ENCODE peak calls at places on chromosomes 1 and 21, in six cellular contexts. Z is OCI-LY7, G is hepatocyte, A is neural progenitor cell, Y is PC-3, B is SK-N-SH. T is an unnamed sample.
A peak's percentile ranks its signal among the peaks of the same experiment; 100 is the strongest.

GRCh38 chr1:59063501-59063900 is 233.4 kb upstream of the FGGY start:
- DNase-seq in B (no peak), Y (no peak), Z (no peak), A (peak; percentile 62), G (no peak), T (peak; percentile 56)

GRCh38 chr1:64440423-64440822 is 29.5 kb upstream of the CACHD1 start:
- DNase-seq in B (no peak), G (no peak), Z (no peak), Y (no peak), A (no peak), T (no peak)

GRCh38 chr1:15426492-15427279 is 11.6 kb upstream of the CTRC start:
- DNase-seq in A (no peak), Y (peak; percentile 51), G (peak; percentile 52), B (no peak), Z (no peak), T (no peak)

GRCh38 chr1:38589036-38589435 is 270.5 kb downstream of the RRAGC start:
- DNase-seq in Y (no peak), Z (no peak), A (no peak), G (no peak), B (no peak), T (no peak)

GRCh38 chr21:36385909-36386642 is 884 bp downstream of the CHAF1B start:
- DNase-seq in G (no peak), B (peak; percentile 28), Z (no peak), Y (peak; percentile 23), A (peak; percentile 11), T (peak; percentile 7)

GRCh38 chr21:20647603-20648002 is 350.6 kb upstream of the NCAM2 start:
- DNase-seq in Y (peak; percentile 73), G (no peak), A (no peak), B (no peak), Z (no peak), T (no peak)

GRCh38 chr1:28950449-28950848 is 36.1 kb downstream of the EPB41 start:
- DNase-seq in Z (no peak), G (no peak), A (no peak), Y (no peak), B (peak; percentile 25), T (no peak)

GRCh38 chr1:181714428-181714827 is 231.1 kb downstream of the CACNA1E start:
- DNase-seq in Z (no peak), Y (no peak), G (no peak), A (no peak), B (no peak), T (peak; percentile 27)

GRCh38 chr1:221532071-221532755 is 209.7 kb downstream of the DUSP10 start:
- DNase-seq in Y (no peak), A (no peak), G (no peak), B (no peak), Z (no peak), T (no peak)

GRCh38 chr1:2475571-2475970 is 518 bp upstream of the PLCH2 start:
- DNase-seq in B (no peak), A (no peak), Y (no peak), G (no peak), Z (no peak), T (no peak)

GRCh38 chr1:197774691-197775281 is 494 bp downstream of the DENND1B start:
- DNase-seq in Z (peak; percentile 71), B (peak; percentile 75), A (peak; percentile 77), Y (peak; percentile 30), G (peak; percentile 69), T (peak; percentile 60)

GRCh38 chr21:17444828-17445227 is 68.0 kb upstream of the CXADR start:
- DNase-seq in B (no peak), Z (no peak), Y (no peak), A (no peak), G (no peak), T (no peak)

GRCh38 chr21:16534408-16535099 is 804.8 kb downstream of the USP25 start:
- DNase-seq in Y (no peak), B (peak; percentile 51), Z (no peak), G (peak; percentile 14), A (no peak), T (no peak)

GRCh38 chr1:110035236-110035752 is 870 bp downstream of the STRIP1 start:
- DNase-seq in B (no peak), A (no peak), G (peak; percentile 32), Y (peak; percentile 25), Z (no peak), T (peak; percentile 72)

GRCh38 chr1:36323636-36324321 is at the start of gene EVA1B:
- DNase-seq in A (peak; percentile 75), Y (peak; percentile 54), G (peak; percentile 90), B (peak; percentile 90), Z (peak; percentile 29), T (peak; percentile 76)

GRCh38 chr1:163069142-163069541 is at the start of gene RGS4:
- DNase-seq in A (peak; percentile 93), B (peak; percentile 73), Y (peak; percentile 88), G (peak; percentile 83), Z (no peak), T (peak; percentile 95)

GRCh38 chr1:163072658-163073057 is 3.5 kb downstream of the RGS4 start:
- DNase-seq in Z (no peak), A (no peak), B (no peak), Y (peak; percentile 77), G (no peak), T (no peak)

GRCh38 chr1:163074004-163074403 is 4.8 kb downstream of the RGS4 start:
- DNase-seq in Z (no peak), A (no peak), B (no peak), Y (no peak), G (no peak), T (no peak)

GRCh38 chr1:163069655-163070277 is 605 bp downstream of the RGS4 start:
- DNase-seq in Z (no peak), Y (no peak), B (no peak), A (no peak), G (no peak), T (no peak)

DNA sequence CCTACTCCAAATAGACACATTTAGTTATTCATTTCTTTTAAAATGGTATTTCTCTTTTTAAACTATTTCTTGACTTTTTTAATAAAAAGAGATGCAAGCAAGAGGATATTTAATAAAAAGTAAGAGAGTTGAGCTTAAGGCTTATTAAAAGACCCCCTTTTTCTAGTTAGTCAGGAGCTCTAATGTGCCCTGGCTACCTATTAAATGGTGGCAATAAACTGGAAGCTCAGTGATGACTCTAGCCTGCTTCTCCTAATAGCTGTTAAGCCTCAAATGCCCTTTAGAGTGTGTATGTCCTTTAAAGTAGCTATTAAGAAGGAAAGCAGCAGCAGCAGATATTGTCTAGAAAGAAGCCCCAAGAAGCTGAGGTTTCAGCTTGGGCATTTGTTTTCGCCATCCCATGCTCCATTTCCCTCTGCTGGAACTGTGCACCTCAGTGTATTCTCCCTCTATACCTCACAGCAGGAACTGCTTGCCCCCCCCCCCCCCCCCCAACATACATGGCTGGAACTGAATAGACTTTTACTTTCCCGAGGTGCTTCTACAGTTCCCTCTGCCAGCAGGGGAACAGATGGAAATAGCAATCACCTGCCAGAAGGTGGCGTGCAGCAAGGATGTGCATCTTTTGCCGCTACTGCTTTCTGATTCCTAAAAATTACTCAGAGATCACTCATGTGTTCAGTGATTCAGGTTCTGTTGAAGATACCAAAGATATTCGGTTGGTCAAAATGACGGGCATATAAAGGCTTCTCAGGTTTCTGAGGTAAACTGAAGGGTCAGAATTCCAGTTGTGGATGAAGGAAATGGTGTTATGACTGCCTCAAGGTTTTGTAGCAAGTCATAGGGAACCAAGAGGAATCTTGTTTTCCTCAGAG is 2.5 kb downstream of the RGS4 start:
- DNase-seq in Y (peak; percentile 97), G (peak; percentile 77), B (peak; percentile 44), A (peak; percentile 80), Z (peak; percentile 43), T (peak; percentile 82)
- TF ChIP-seq EZH2phosphoT487 in Y (no peak), G (no peak), B (no peak), A (no peak), Z (no peak), T (no peak)

GRCh38 chr1:25711555-25712298 is 88.3 kb upstream of the SELENON start:
- DNase-seq in Y (peak; percentile 74), B (no peak), A (no peak), G (no peak), Z (peak; percentile 48), T (no peak)
- TF ChIP-seq EZH2phosphoT487 in Y (no peak), B (no peak), A (no peak), G (no peak), Z (no peak), T (no peak)

GRCh38 chr1:12343823-12344487 is 114.1 kb downstream of the VPS13D start:
- DNase-seq in Z (no peak), Y (no peak), A (no peak), B (no peak), G (no peak), T (no peak)

GRCh38 chr1:12348113-12348512 is 118.3 kb downstream of the VPS13D start:
- DNase-seq in Y (no peak), G (no peak), Z (no peak), A (no peak), B (no peak), T (no peak)

GRCh38 chr1:12346483-12347155 is 116.8 kb downstream of the VPS13D start:
- DNase-seq in B (no peak), G (peak; percentile 29), A (no peak), Y (no peak), Z (no peak), T (no peak)

GRCh38 chr1:12344611-12345299 is 114.9 kb downstream of the VPS13D start:
- DNase-seq in Y (no peak), Z (peak; percentile 41), A (no peak), G (no peak), B (peak; percentile 14), T (no peak)

GRCh38 chr1:12345350-12346217 is 115.8 kb downstream of the VPS13D start:
- DNase-seq in Z (peak; percentile 63), A (no peak), B (no peak), G (no peak), Y (no peak), T (no peak)
- TF ChIP-seq EZH2phosphoT487 in Z (no peak), A (no peak), B (no peak), G (no peak), Y (no peak), T (no peak)

DNA sequence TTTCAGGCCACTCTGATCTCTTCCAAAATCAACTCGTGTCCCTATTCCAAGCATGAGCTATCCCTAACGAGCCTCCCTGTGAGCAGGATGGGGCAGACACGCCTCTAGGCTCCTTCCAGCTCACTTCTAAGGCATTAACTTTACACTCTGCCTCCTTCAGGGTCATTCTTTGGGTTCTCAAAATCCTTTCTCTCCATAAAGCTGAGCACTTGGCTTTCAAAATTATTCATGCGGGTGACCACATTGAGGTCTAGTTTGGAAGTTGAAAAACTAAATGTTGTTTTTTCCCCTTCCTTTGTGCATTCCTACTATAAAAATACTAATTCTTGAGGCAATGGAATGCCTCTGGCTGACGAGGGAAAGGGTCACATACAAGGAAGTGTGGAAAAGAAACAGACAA is 33.5 kb upstream of the BMP8B start:
- DNase-seq in A (no peak), Y (no peak), Z (no peak), B (no peak), G (no peak), T (no peak)
- TF ChIP-seq EZH2phosphoT487 in A (no peak), Y (no peak), Z (no peak), B (no peak), G (no peak), T (no peak)

GRCh38 chr1:209266590-209267172 is 316.8 kb upstream of the CAMK1G start:
- DNase-seq in A (no peak), Y (peak; percentile 32), G (peak; percentile 21), B (no peak), Z (no peak), T (no peak)
- TF ChIP-seq EZH2phosphoT487 in A (no peak), Y (no peak), G (no peak), B (no peak), Z (no peak), T (no peak)

T was measured in GM23338.